ENCODE peak calls at places on chromosomes 13 and 19, in six cellular contexts. N is gastrocnemius medialis, Q is lower leg skin, Z is HCT116, C is GM12891, J is NB4. S is an unnamed sample.

GRCh38 chr13:109647046-109647445 is 139.3 kb downstream of the IRS2 start:
- DNase-seq in J (peak), Z (no peak), Q (no peak), N (no peak), C (no peak), S (no peak)

GRCh38 chr19:35442091-35442490 is 6.0 kb upstream of the FFAR2 start:
- DNase-seq in Q (no peak), C (no peak), J (peak), N (peak), Z (no peak), S (no peak)

GRCh38 chr13:49450105-49450819 is 6.2 kb downstream of the SETDB2 start:
- DNase-seq in Z (no peak), C (no peak), J (peak), N (no peak), Q (no peak), S (no peak)

GRCh38 chr19:752652-753517 is 2.0 kb downstream of the MISP start:
- DNase-seq in N (peak), J (peak), Z (peak), C (no peak), Q (no peak), S (no peak)

GRCh38 chr13:25733061-25733491 is 318.7 kb downstream of the SHISA2 start:
- DNase-seq in Z (no peak), C (no peak), N (no peak), J (no peak), Q (no peak), S (no peak)

GRCh38 chr19:56350416-56351045 is 35.9 kb upstream of the ZSCAN5A start:
- DNase-seq in Z (peak), N (no peak), J (peak), C (no peak), Q (no peak), S (peak)

GRCh38 chr19:6125571-6125989 is 9.9 kb upstream of the ACSBG2 start:
- DNase-seq in N (peak), J (peak), C (peak), Q (peak), Z (peak), S (peak)

GRCh38 chr13:42803563-42804212 is 22.3 kb downstream of the FAM216B start:
- DNase-seq in C (no peak), Z (no peak), J (no peak), Q (no peak), N (no peak), S (no peak)

GRCh38 chr19:16118489-16119033 is 6.9 kb downstream of the RAB8A start:
- DNase-seq in Q (peak), N (no peak), J (peak), C (peak), Z (no peak), S (no peak)

GRCh38 chr19:4120531-4120930 is 3.4 kb downstream of the MAP2K2 start:
- DNase-seq in N (no peak), Q (no peak), Z (no peak), C (no peak), J (no peak), S (no peak)

GRCh38 chr19:12665281-12665573 is 1.3 kb downstream of the MAN2B1 start:
- DNase-seq in C (peak), Q (no peak), N (peak), Z (no peak), J (peak), S (no peak)

GRCh38 chr19:12667903-12668302 is 1.3 kb downstream of the WDR83 start:
- DNase-seq in J (no peak), N (no peak), Q (no peak), Z (no peak), C (no peak), S (no peak)

GRCh38 chr19:12664406-12665280 is 1.9 kb downstream of the MAN2B1 start:
- DNase-seq in C (no peak), Z (no peak), J (peak), N (no peak), Q (no peak), S (peak)

GRCh38 chr19:12665646-12666304 is 767 bp downstream of the MAN2B1 start:
- DNase-seq in C (no peak), N (no peak), Q (no peak), J (peak), Z (no peak), S (no peak)

DNA sequence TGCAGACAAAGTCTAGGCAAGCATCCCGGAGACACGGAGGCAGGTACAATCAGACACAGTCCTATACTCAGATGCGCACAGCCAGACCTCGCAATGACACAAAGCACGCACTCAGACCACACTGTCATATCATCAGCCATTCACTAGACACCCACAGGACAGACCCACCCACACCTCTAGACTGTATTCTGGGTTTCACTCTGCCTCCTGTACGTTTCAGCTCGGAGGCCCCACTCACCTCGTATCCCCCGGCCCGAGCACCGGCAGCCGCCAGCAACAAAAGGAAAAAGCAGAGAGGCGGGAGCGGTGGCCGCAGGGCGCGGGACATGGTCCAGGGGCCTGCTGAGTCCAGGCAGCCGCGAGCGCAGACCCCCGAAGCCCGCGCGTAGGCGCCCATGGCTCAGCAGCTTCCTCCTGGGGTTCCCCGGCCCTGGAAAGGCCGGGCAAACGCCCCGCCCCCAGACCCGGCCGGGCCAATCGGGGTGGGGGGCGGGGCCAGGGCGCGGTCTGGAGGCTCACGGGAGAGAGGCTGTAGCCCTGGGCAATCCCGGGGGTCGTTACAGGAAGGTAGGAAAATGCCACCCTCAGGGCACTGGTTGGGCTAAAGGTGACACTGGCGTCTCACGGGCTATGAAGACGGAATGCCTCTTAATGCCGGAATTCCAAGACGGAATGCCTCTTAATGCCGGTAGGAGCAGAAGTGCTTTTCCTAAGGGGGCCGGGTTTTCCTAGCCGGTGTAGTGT is at the start of the genes MAN2B1 and WDR83:
- DNase-seq in Q (peak), C (peak), N (peak), J (peak), Z (no peak), S (peak)
- TF ChIP-seq POLR2A in Q (no peak), C (peak), N (peak), J (peak), Z (no peak), S (peak)

GRCh38 chr19:50329146-50329925 is at the start of gene KCNC3:
- DNase-seq in Z (peak), C (peak), Q (peak), N (peak), J (peak), S (peak)

GRCh38 chr19:50332264-50333038 is 3.3 kb upstream of the KCNC3 start:
- DNase-seq in J (no peak), Q (no peak), C (no peak), Z (no peak), N (peak), S (no peak)

GRCh38 chr19:50331187-50332013 is 2.2 kb upstream of the KCNC3 start:
- DNase-seq in J (no peak), C (no peak), Q (no peak), N (no peak), Z (no peak), S (no peak)

GRCh38 chr19:50332014-50332263 is 2.8 kb upstream of the KCNC3 start:
- DNase-seq in N (peak), Z (no peak), J (no peak), Q (no peak), C (no peak), S (no peak)

DNA sequence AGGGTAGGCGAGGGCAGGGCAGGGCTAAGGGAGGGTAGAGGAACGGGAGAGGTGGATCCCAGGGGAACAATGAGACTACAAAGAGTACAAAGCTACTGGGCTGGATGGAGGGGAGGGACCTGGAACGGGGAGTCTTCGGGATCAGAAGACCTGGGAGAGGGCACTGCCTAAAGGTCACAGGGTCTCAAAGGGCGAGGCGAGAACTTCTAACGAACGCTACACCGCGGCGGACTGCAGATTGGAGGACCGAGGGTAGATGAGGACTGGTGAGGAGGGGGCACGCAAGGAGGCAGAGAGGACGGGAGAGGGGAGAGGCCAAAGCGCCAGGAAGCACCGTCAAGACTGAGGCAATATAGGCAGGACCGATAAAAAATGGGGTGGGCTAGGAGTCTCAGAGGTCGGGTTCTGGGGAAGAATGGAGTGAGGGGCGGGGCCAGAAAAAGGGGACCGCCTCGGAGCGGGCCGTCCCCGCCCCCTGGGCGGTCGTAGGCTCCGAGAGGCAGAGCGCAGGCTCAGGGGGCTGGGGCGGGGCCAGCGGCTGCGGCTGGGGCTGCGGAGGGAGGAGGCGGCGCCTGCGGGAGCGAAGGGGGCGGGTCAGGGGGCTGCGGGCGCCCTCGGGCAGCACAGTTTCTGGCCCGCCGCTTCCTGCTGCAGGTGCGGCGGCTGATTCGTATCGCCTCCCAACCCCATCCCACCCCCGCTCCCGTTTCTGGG is 1.3 kb upstream of the KCNC3 start:
- DNase-seq in J (peak), C (peak), N (peak), Z (peak), Q (peak), S (peak)
- TF ChIP-seq POLR2A in J (no peak), C (no peak), N (no peak), Z (peak), Q (no peak), S (no peak)

DNA sequence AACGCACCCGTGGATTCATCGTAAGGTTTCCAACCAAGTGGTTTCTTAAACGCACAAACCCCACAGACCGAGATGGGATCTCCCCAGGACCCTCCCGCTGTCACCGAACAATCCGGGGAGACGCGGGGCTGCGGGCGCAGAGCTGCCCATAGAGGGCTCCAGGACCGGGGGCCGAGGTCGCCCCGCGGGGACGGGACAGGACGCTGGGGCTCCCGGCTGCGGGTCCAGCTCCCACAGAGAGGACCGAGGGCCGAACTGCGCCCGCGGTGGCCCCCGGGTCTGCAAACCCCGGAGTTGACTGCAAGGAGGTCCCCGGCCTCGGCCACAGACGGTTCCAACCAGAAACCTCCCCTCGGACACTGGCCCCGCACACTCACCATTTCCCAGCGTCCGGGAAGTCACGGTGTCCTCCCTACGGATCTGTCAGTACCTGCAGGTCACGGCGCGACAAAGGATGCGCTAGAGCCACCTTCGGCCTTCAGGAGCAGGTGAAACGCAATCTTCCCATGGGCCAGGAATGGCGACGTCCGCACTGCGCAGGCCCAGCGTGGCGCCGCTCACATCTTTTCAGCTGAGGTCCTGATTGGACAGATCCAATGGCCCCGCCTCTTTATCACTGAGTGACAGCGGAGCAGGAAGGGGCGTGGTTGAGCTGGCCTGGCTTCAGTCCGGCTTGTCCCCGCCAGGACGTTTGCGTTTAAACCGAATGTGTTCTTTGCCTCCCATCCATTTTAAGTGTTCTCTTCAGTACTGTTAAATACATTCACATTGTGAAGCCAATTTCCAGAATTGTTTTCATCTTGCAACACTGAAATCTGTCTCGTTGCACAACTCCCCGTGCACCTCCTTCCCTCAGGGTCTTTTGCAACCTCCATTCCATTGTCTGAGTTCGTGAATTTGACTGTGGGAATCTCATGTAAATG is at the start of gene ZNF14:
- DNase-seq in Q (peak), J (peak), C (peak), Z (peak), N (peak), S (peak)
- TF ChIP-seq POLR2A in Q (no peak), J (peak), C (peak), Z (peak), N (peak), S (peak)

DNA sequence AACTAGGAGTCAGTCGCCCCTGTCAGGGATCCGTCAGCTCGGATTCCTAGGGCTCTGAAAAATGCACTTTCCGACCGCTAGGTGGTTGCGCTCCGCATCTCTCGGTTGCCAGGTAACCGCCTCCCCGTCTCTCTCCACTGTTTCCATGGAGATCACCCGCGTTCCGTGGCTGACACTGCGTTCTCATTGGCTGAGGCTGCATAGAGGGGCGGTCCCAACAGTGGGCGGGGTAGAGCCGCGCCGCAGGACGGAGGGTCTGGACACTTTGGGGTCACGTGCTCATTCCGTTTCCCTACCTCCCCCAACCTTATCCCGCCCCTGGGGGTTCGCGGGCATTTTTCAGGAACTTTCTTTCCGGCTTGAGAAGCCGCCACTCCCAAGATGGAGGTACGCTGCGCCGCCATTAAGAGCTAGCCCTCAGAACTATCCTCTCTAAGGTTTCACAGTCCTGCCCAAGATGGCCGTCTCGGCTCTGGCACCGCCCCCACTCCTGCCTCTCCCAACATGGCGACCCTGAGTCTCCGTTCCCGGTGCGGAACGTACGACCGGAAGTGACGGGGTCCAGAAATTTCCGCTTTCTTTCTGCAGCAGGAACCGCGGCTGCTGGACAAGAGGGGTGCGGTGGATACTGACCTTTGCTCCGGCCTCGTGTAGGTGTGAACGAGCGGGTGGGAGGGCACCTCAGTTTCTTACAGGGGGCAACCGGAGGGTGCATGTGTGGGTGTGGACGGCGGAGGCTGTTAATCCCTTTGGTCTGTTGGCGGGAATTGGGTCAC is at the start of the genes ODAD3 and PRKCSH:
- DNase-seq in N (peak), J (peak), Z (peak), C (peak), Q (peak), S (peak)
- TF ChIP-seq POLR2A in N (peak), J (peak), Z (peak), C (peak), Q (no peak), S (peak)

DNA sequence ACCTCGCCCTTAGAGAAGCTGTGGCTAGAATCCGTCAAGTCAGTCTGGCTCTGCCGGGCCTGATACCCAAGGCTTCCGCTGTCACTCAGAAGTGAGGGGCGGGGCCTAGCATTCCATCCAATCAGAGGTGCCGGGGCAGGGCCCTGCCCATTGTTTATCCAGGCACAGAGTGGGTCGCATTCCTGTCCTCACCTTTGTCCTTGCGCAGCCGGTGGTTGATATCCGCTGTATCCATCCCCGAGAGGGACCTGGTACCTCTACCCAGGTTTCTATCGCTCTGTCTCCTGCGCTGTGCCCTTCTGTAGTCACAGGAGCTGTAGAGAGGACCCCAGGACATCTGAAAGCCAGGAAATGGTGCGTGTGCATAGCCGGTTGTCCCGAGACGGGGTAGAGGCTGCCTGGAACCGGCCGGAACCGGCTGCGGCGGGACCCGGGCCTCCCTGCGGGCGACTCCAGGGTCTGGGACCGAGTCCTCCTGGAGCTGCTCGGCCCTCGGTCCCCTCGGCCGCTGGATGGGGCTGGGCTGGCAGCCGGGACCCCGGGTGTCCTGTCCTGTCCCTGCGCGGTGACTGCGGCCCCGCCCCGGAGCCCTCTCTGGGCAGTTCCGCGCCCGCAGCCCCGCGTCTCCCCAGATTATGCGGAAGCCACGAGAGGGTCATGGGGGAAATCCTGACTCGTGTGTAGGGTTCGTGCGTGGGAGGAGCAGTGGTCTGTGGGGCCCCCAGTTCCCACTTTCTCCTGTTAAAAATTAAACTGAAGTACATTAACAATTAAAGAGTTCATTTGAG is at the start of gene ZNF763:
- DNase-seq in Z (no peak), C (peak), J (peak), N (peak), Q (peak), S (peak)
- TF ChIP-seq POLR2A in Z (no peak), C (peak), J (peak), N (peak), Q (no peak), S (peak)

S was measured in erythroblast.